ENCODE peak calls at places on chromosomes 16 and 17, in six cellular contexts. C is stimulated activated naive CD8-positive, alpha-beta T cell treated with anti-CD3 and anti-CD28 coated beads, Interleukin-15, amount 100 ng/mL, for 72 hours; N is KBM-7; G is mucosa of descending colon; U is HEK293T; Q is frontal cortex. Y is an unnamed sample.

GRCh38 chr16:86959182-86959651 is 358.0 kb downstream of the C16orf95 start:
- DNase-seq in C (no peak), N (no peak), G (no peak), U (no peak), Q (no peak), Y (no peak)

GRCh38 chr16:56193951-56194726 is 2.9 kb downstream of the GNAO1 start:
- DNase-seq in C (peak), N (peak), G (peak), U (peak), Q (peak), Y (peak)

GRCh38 chr17:77571562-77571981 is 386.9 kb upstream of the TNRC6C start:
- DNase-seq in C (no peak), N (peak), G (no peak), U (no peak), Q (no peak), Y (no peak)

GRCh38 chr17:14080847-14081251 is 11.5 kb downstream of the COX10 start:
- DNase-seq in C (no peak), N (no peak), G (no peak), U (peak), Q (no peak), Y (no peak)

GRCh38 chr17:50102164-50102991 is 7.2 kb downstream of the PDK2 start:
- DNase-seq in C (no peak), N (no peak), G (peak), U (no peak), Q (peak), Y (no peak)

GRCh38 chr17:72502111-72502939 is 381.5 kb downstream of the SOX9 start:
- DNase-seq in C (no peak), N (no peak), G (no peak), U (no peak), Q (no peak), Y (no peak)

GRCh38 chr16:3022697-3023414 is 886 bp downstream of the HCFC1R1 start:
- DNase-seq in C (no peak), N (no peak), G (no peak), U (no peak), Q (peak), Y (no peak)

GRCh38 chr17:15281909-15282308 is 16.8 kb upstream of the PMP22 start:
- DNase-seq in C (no peak), N (no peak), G (no peak), U (no peak), Q (no peak), Y (no peak)

GRCh38 chr16:3592559-3592958 is 15.4 kb upstream of the NLRC3 start:
- DNase-seq in C (no peak), N (no peak), G (no peak), U (no peak), Q (no peak), Y (no peak)

GRCh38 chr17:39699818-39700147 is at the start of gene ERBB2:
- DNase-seq in C (no peak), N (no peak), G (peak), U (peak), Q (peak), Y (peak)

GRCh38 chr17:82103588-82104451 is 5.8 kb upstream of the FASN start:
- DNase-seq in C (no peak), N (no peak), G (peak), U (no peak), Q (no peak), Y (peak)

GRCh38 chr16:89565506-89566372 is 5.3 kb downstream of the RPL13 start:
- DNase-seq in C (peak), N (peak), G (peak), U (peak), Q (peak), Y (peak)

GRCh38 chr16:72561-73537 is at the start of gene RHBDF1:
- DNase-seq in C (no peak), N (no peak), G (peak), U (peak), Q (peak), Y (peak)

GRCh38 chr17:19508327-19508867 is 25.3 kb upstream of the SLC47A1 start:
- DNase-seq in C (no peak), N (no peak), G (peak), U (peak), Q (no peak), Y (peak)

GRCh38 chr16:11354733-11355574 is 9.7 kb downstream of the RMI2 start:
- DNase-seq in C (peak), N (peak), G (no peak), U (peak), Q (no peak), Y (no peak)

GRCh38 chr17:29625037-29625750 is 2.5 kb upstream of the CORO6 start:
- DNase-seq in C (no peak), N (no peak), G (no peak), U (no peak), Q (peak), Y (no peak)

GRCh38 chr17:57879437-57880085 is 29.7 kb upstream of the MRPS23 start:
- DNase-seq in C (no peak), N (no peak), G (no peak), U (no peak), Q (no peak), Y (no peak)

GRCh38 chr17:27631409-27631755 is 394 bp downstream of the LGALS9 start:
- DNase-seq in C (no peak), N (peak), G (no peak), U (no peak), Q (no peak), Y (no peak)

GRCh38 chr17:38942641-38943040 is 17.2 kb downstream of the LASP1NB start:
- DNase-seq in C (no peak), N (no peak), G (no peak), U (no peak), Q (no peak), Y (no peak)

GRCh38 chr17:17810374-17811248 is 26.2 kb downstream of the SREBF1 start:
- DNase-seq in C (no peak), N (no peak), G (peak), U (peak), Q (peak), Y (no peak)

GRCh38 chr17:78804777-78805176 is 22.7 kb upstream of the CYTH1 start:
- DNase-seq in C (no peak), N (no peak), G (no peak), U (no peak), Q (no peak), Y (no peak)

GRCh38 chr16:73771196-73771595 is 525.4 kb upstream of the PSMD7 start:
- DNase-seq in C (no peak), N (no peak), G (no peak), U (no peak), Q (no peak), Y (no peak)

GRCh38 chr17:42612013-42612412 is 2.5 kb downstream of the TUBG1 start:
- DNase-seq in C (no peak), N (no peak), G (no peak), U (no peak), Q (no peak), Y (no peak)

GRCh38 chr17:50161023-50161910 is 4.5 kb upstream of the SGCA start:
- DNase-seq in C (peak), N (peak), G (peak), U (peak), Q (peak), Y (peak)

GRCh38 chr17:74430706-74431567 is 951 bp upstream of the GPRC5C start:
- DNase-seq in C (peak), N (peak), G (peak), U (peak), Q (peak), Y (peak)

GRCh38 chr17:57424777-57425188 is 168.5 kb downstream of the MSI2 start:
- DNase-seq in C (no peak), N (peak), G (peak), U (peak), Q (no peak), Y (no peak)

GRCh38 chr17:7704601-7705268 is at the start of gene EFNB3:
- DNase-seq in C (no peak), N (peak), G (no peak), U (peak), Q (no peak), Y (peak)

GRCh38 chr17:78669975-78670518 is 92.9 kb upstream of the DNAH17 start:
- DNase-seq in C (no peak), N (no peak), G (no peak), U (no peak), Q (no peak), Y (no peak)

GRCh38 chr17:78643326-78643725 is 66.1 kb upstream of the DNAH17 start:
- DNase-seq in C (no peak), N (no peak), G (no peak), U (no peak), Q (no peak), Y (no peak)

GRCh38 chr16:78448658-78449327 is 349.3 kb downstream of the WWOX start:
- DNase-seq in C (no peak), N (no peak), G (no peak), U (no peak), Q (no peak), Y (no peak)

GRCh38 chr17:34118564-34118963 is 136.5 kb upstream of the CCL2 start:
- DNase-seq in C (no peak), N (no peak), G (no peak), U (no peak), Q (no peak), Y (no peak)

GRCh38 chr17:79137791-79138190 is 63.2 kb downstream of the ENGASE start:
- DNase-seq in C (no peak), N (no peak), G (no peak), U (no peak), Q (no peak), Y (no peak)

GRCh38 chr16:12545792-12546342 is 257.8 kb downstream of the CPPED1 start:
- DNase-seq in C (no peak), N (no peak), G (no peak), U (no peak), Q (no peak), Y (no peak)

GRCh38 chr17:60557805-60558204 is 31.8 kb upstream of the APPBP2 start:
- DNase-seq in C (no peak), N (no peak), G (no peak), U (no peak), Q (no peak), Y (no peak)

Y was measured in progenitor cell of endocrine pancreas.